ENCODE peak calls at places on chromosome X, in ten cellular contexts. G, D, Z, K, O, N, S, Q, C and F are unnamed samples.

GRCh38 chrX:44415639-44416386 is 72.3 kb upstream of the EFHC2 start:
- DNase-seq in G (no peak), D (no peak), Z (no peak), K (no peak), O (no peak), N (no peak), S (no peak), Q (peak), C (no peak), F (no peak)

GRCh38 chrX:46941341-46941740 is 29.1 kb downstream of the JADE3 start:
- DNase-seq in G (no peak), D (no peak), Z (no peak), K (no peak), O (no peak), N (no peak), S (no peak), Q (no peak), C (no peak), F (peak)

GRCh38 chrX:9644335-9644734 is 121.3 kb downstream of the GPR143 start:
- DNase-seq in G (no peak), D (no peak), Z (peak), K (no peak), O (no peak), N (peak), S (peak), Q (no peak), C (peak), F (no peak)

GRCh38 chrX:65643046-65643785 is 24.2 kb upstream of the MSN start:
- DNase-seq in G (peak), D (no peak), Z (no peak), K (no peak), O (no peak), N (no peak), S (no peak), Q (peak), C (no peak), F (peak)

GRCh38 chrX:120304241-120304640 is 7.0 kb downstream of the TMEM255A start:
- DNase-seq in G (no peak), D (no peak), Z (no peak), K (no peak), O (no peak), N (no peak), S (no peak), Q (no peak), C (no peak), F (no peak)

GRCh38 chrX:51144828-51145442 is 187.7 kb upstream of the NUDT10 start:
- DNase-seq in G (peak), D (no peak), Z (no peak), K (no peak), O (peak), N (peak), S (no peak), Q (peak), C (peak), F (peak)

GRCh38 chrX:151970661-151971060 is 3.8 kb downstream of the GABRE start:
- DNase-seq in G (peak), D (peak), Z (no peak), K (no peak), O (no peak), N (no peak), S (no peak), Q (peak), C (no peak), F (peak)

GRCh38 chrX:153443476-153444332 is 2.2 kb downstream of the TREX2 start:
- DNase-seq in G (no peak), D (no peak), Z (no peak), K (no peak), O (no peak), N (no peak), S (no peak), Q (peak), C (no peak), F (no peak)

GRCh38 chrX:125132274-125132673 is 187.4 kb upstream of the TEX13C start:
- DNase-seq in G (peak), D (no peak), Z (no peak), K (no peak), O (no peak), N (no peak), S (no peak), Q (peak), C (peak), F (no peak)

GRCh38 chrX:66110112-66110511 is 53.9 kb upstream of the HEPH start:
- DNase-seq in G (peak), D (no peak), Z (no peak), K (no peak), O (no peak), N (no peak), S (no peak), Q (peak), C (peak), F (peak)

GRCh38 chrX:98380556-98380955 is 1496.8 kb downstream of the RPA4 start:
- DNase-seq in G (no peak), D (no peak), Z (no peak), K (no peak), O (no peak), N (no peak), S (no peak), Q (no peak), C (no peak), F (no peak)

GRCh38 chrX:46882266-46882665 is 30.0 kb upstream of the JADE3 start:
- DNase-seq in G (no peak), D (no peak), Z (no peak), K (no peak), O (no peak), N (no peak), S (no peak), Q (no peak), C (no peak), F (no peak)

GRCh38 chrX:15194136-15194535 is 75.7 kb downstream of the ASB9 start:
- DNase-seq in G (no peak), D (no peak), Z (no peak), K (no peak), O (no peak), N (no peak), S (no peak), Q (no peak), C (no peak), F (no peak)

GRCh38 chrX:50579955-50580354 is 109.3 kb upstream of the DGKK start:
- DNase-seq in G (peak), D (no peak), Z (no peak), K (no peak), O (no peak), N (peak), S (no peak), Q (peak), C (peak), F (peak)

GRCh38 chrX:123487226-123487625 is 245.6 kb downstream of the THOC2 start:
- DNase-seq in G (no peak), D (no peak), Z (no peak), K (no peak), O (no peak), N (no peak), S (no peak), Q (no peak), C (no peak), F (peak)

GRCh38 chrX:45850197-45850774 is 649.6 kb upstream of the DIPK2B start:
- DNase-seq in G (peak), D (no peak), Z (no peak), K (peak), O (no peak), N (peak), S (no peak), Q (peak), C (peak), F (peak)

GRCh38 chrX:54811301-54811885 is 3.8 kb downstream of the MAGED2 start:
- DNase-seq in G (no peak), D (no peak), Z (no peak), K (no peak), O (no peak), N (no peak), S (no peak), Q (no peak), C (no peak), F (no peak)

GRCh38 chrX:17521871-17522693 is 147.1 kb downstream of the NHS start:
- DNase-seq in G (peak), D (no peak), Z (no peak), K (no peak), O (no peak), N (no peak), S (no peak), Q (peak), C (no peak), F (peak)

GRCh38 chrX:110012818-110013484 is 10.0 kb downstream of the TMEM164 start:
- DNase-seq in G (no peak), D (no peak), Z (no peak), K (no peak), O (no peak), N (no peak), S (no peak), Q (no peak), C (no peak), F (no peak)

GRCh38 chrX:25034889-25035288 is 19.1 kb upstream of the ARX start:
- DNase-seq in G (peak), D (no peak), Z (no peak), K (no peak), O (no peak), N (no peak), S (no peak), Q (peak), C (no peak), F (peak)

GRCh38 chrX:13669246-13669689 is 16.3 kb downstream of the TCEANC start:
- DNase-seq in G (peak), D (peak), Z (peak), K (peak), O (no peak), N (peak), S (no peak), Q (peak), C (peak), F (peak)

GRCh38 chrX:145844886-145845285 is 27.3 kb downstream of the SLITRK2 start:
- DNase-seq in G (no peak), D (no peak), Z (no peak), K (no peak), O (no peak), N (no peak), S (no peak), Q (no peak), C (no peak), F (no peak)

GRCh38 chrX:34734383-34734782 is 77.3 kb upstream of the TMEM47 start:
- DNase-seq in G (peak), D (no peak), Z (no peak), K (no peak), O (no peak), N (no peak), S (no peak), Q (peak), C (no peak), F (peak)

GRCh38 chrX:39327255-39327654 is 526.0 kb downstream of the MID1IP1 start:
- DNase-seq in G (no peak), D (no peak), Z (no peak), K (peak), O (no peak), N (peak), S (no peak), Q (no peak), C (no peak), F (no peak)

GRCh38 chrX:2894885-2895292 is 34.2 kb downstream of the ARSD start:
- DNase-seq in G (peak), D (no peak), Z (no peak), K (no peak), O (no peak), N (no peak), S (no peak), Q (peak), C (no peak), F (peak)

GRCh38 chrX:44223150-44223549 is 120.3 kb downstream of the EFHC2 start:
- DNase-seq in G (peak), D (no peak), Z (no peak), K (no peak), O (no peak), N (no peak), S (no peak), Q (peak), C (no peak), F (peak)

GRCh38 chrX:1182211-1182610 is 30.2 kb downstream of the CRLF2 start:
- DNase-seq in G (no peak), D (no peak), Z (no peak), K (no peak), O (no peak), N (no peak), S (no peak), Q (no peak), C (no peak), F (no peak)

GRCh38 chrX:47191331-47191730 is 2.3 kb upstream of the UBA1 start:
- DNase-seq in G (peak), D (no peak), Z (peak), K (peak), O (no peak), N (peak), S (peak), Q (peak), C (peak), F (peak)

GRCh38 chrX:18668468-18668867 is 3.4 kb downstream of the RS1 start:
- DNase-seq in G (no peak), D (no peak), Z (no peak), K (no peak), O (no peak), N (no peak), S (no peak), Q (no peak), C (no peak), F (no peak)

GRCh38 chrX:70166601-70167590 is 10.4 kb upstream of the DGAT2L6 start:
- DNase-seq in G (peak), D (no peak), Z (no peak), K (no peak), O (peak), N (no peak), S (no peak), Q (peak), C (no peak), F (peak)

GRCh38 chrX:119617511-119618164 is 11.4 kb upstream of the NKRF start:
- DNase-seq in G (no peak), D (no peak), Z (no peak), K (no peak), O (no peak), N (no peak), S (no peak), Q (no peak), C (no peak), F (no peak)

GRCh38 chrX:115029869-115030564 is 12.6 kb upstream of the IL13RA2 start:
- DNase-seq in G (peak), D (no peak), Z (no peak), K (no peak), O (no peak), N (no peak), S (no peak), Q (peak), C (no peak), F (no peak)

GRCh38 chrX:66200050-66200664 is 36.1 kb downstream of the HEPH start:
- DNase-seq in G (no peak), D (no peak), Z (no peak), K (no peak), O (no peak), N (no peak), S (no peak), Q (no peak), C (peak), F (no peak)

GRCh38 chrX:40663880-40664630 is 16.7 kb upstream of the CXorf38 start:
- DNase-seq in G (peak), D (no peak), Z (no peak), K (no peak), O (no peak), N (no peak), S (no peak), Q (peak), C (no peak), F (peak)

GRCh38 chrX:130082244-130083106 is 27.8 kb downstream of the ELF4 start:
- DNase-seq in G (no peak), D (peak), Z (peak), K (peak), O (no peak), N (peak), S (peak), Q (no peak), C (peak), F (no peak)

GRCh38 chrX:75784689-75785491 is at the start of gene MAGEE2:
- DNase-seq in G (no peak), D (peak), Z (no peak), K (no peak), O (peak), N (peak), S (no peak), Q (no peak), C (peak), F (no peak)

GRCh38 chrX:105190252-105190853 is 30.1 kb downstream of the TEX13A start:
- DNase-seq in G (peak), D (no peak), Z (no peak), K (no peak), O (no peak), N (no peak), S (no peak), Q (peak), C (peak), F (peak)

GRCh38 chrX:20228245-20228644 is 38.5 kb downstream of the RPS6KA3 start:
- DNase-seq in G (no peak), D (no peak), Z (no peak), K (no peak), O (no peak), N (no peak), S (no peak), Q (no peak), C (no peak), F (no peak)